ENCODE peak calls at places on chromosomes 5 and 9, in eight cellular contexts. One of them, this sample, is unnamed.

GRCh38 chr9:108056083-108056804 is 566.7 kb upstream of the KLF4 start:
- DNase-seq in fibroblast of the aortic adventitia: peak
- DNase-seq in cardiac fibroblast: peak
- DNase-seq in NT2/D1: no peak
- DNase-seq in progenitor cell of endocrine pancreas: no peak
- DNase-seq in posterior cingulate gyrus: no peak
- DNase-seq in suprapubic skin: no peak
- DNase-seq in stimulated activated CD4-positive, alpha-beta T cell treated with anti-CD3 and anti-CD28 coated beads, Interleukin-1b, Interleukin-23, amount 100 ng/mL, for 4 hours: no peak
- DNase-seq in this sample: no peak

GRCh38 chr9:31103836-31104235 is 1280.6 kb upstream of the ACO1 start:
- DNase-seq in fibroblast of the aortic adventitia: no peak
- DNase-seq in cardiac fibroblast: no peak
- DNase-seq in NT2/D1: no peak
- DNase-seq in progenitor cell of endocrine pancreas: no peak
- DNase-seq in posterior cingulate gyrus: no peak
- DNase-seq in suprapubic skin: no peak
- DNase-seq in stimulated activated CD4-positive, alpha-beta T cell treated with anti-CD3 and anti-CD28 coated beads, Interleukin-1b, Interleukin-23, amount 100 ng/mL, for 4 hours: no peak
- DNase-seq in this sample: no peak

GRCh38 chr5:110338336-110339083 is 388.0 kb downstream of the TMEM232 start:
- DNase-seq in fibroblast of the aortic adventitia: no peak
- DNase-seq in cardiac fibroblast: no peak
- DNase-seq in NT2/D1: no peak
- DNase-seq in progenitor cell of endocrine pancreas: no peak
- DNase-seq in posterior cingulate gyrus: no peak
- DNase-seq in suprapubic skin: no peak
- DNase-seq in stimulated activated CD4-positive, alpha-beta T cell treated with anti-CD3 and anti-CD28 coated beads, Interleukin-1b, Interleukin-23, amount 100 ng/mL, for 4 hours: no peak
- DNase-seq in this sample: no peak

GRCh38 chr5:151150484-151151262 is 6.9 kb downstream of the ANXA6 start:
- DNase-seq in fibroblast of the aortic adventitia: peak
- DNase-seq in cardiac fibroblast: peak
- DNase-seq in NT2/D1: no peak
- DNase-seq in progenitor cell of endocrine pancreas: no peak
- DNase-seq in posterior cingulate gyrus: no peak
- DNase-seq in suprapubic skin: no peak
- DNase-seq in stimulated activated CD4-positive, alpha-beta T cell treated with anti-CD3 and anti-CD28 coated beads, Interleukin-1b, Interleukin-23, amount 100 ng/mL, for 4 hours: no peak
- DNase-seq in this sample: peak

GRCh38 chr5:15320896-15321295 is 179.1 kb upstream of the FBXL7 start:
- DNase-seq in fibroblast of the aortic adventitia: no peak
- DNase-seq in cardiac fibroblast: no peak
- DNase-seq in NT2/D1: no peak
- DNase-seq in progenitor cell of endocrine pancreas: no peak
- DNase-seq in posterior cingulate gyrus: peak
- DNase-seq in suprapubic skin: no peak
- DNase-seq in stimulated activated CD4-positive, alpha-beta T cell treated with anti-CD3 and anti-CD28 coated beads, Interleukin-1b, Interleukin-23, amount 100 ng/mL, for 4 hours: no peak
- DNase-seq in this sample: no peak

GRCh38 chr9:121299467-121300282 is 31.7 kb downstream of the GSN start:
- DNase-seq in fibroblast of the aortic adventitia: peak
- DNase-seq in cardiac fibroblast: peak
- DNase-seq in NT2/D1: no peak
- DNase-seq in progenitor cell of endocrine pancreas: no peak
- DNase-seq in posterior cingulate gyrus: no peak
- DNase-seq in suprapubic skin: peak
- DNase-seq in stimulated activated CD4-positive, alpha-beta T cell treated with anti-CD3 and anti-CD28 coated beads, Interleukin-1b, Interleukin-23, amount 100 ng/mL, for 4 hours: no peak
- DNase-seq in this sample: peak

GRCh38 chr9:114385412-114386181 is 2.2 kb downstream of the AKNA start:
- DNase-seq in fibroblast of the aortic adventitia: peak
- DNase-seq in cardiac fibroblast: peak
- DNase-seq in NT2/D1: no peak
- DNase-seq in progenitor cell of endocrine pancreas: no peak
- DNase-seq in posterior cingulate gyrus: peak
- DNase-seq in suprapubic skin: peak
- DNase-seq in stimulated activated CD4-positive, alpha-beta T cell treated with anti-CD3 and anti-CD28 coated beads, Interleukin-1b, Interleukin-23, amount 100 ng/mL, for 4 hours: peak
- DNase-seq in this sample: no peak

GRCh38 chr5:10719965-10720364 is 41.1 kb downstream of the DAP start:
- DNase-seq in fibroblast of the aortic adventitia: peak
- DNase-seq in cardiac fibroblast: peak
- DNase-seq in NT2/D1: no peak
- DNase-seq in progenitor cell of endocrine pancreas: no peak
- DNase-seq in posterior cingulate gyrus: no peak
- DNase-seq in suprapubic skin: no peak
- DNase-seq in stimulated activated CD4-positive, alpha-beta T cell treated with anti-CD3 and anti-CD28 coated beads, Interleukin-1b, Interleukin-23, amount 100 ng/mL, for 4 hours: no peak
- DNase-seq in this sample: no peak

GRCh38 chr9:69951411-69951810 is 92.2 kb upstream of the MAMDC2 start:
- DNase-seq in fibroblast of the aortic adventitia: peak
- DNase-seq in cardiac fibroblast: peak
- DNase-seq in NT2/D1: no peak
- DNase-seq in progenitor cell of endocrine pancreas: no peak
- DNase-seq in posterior cingulate gyrus: no peak
- DNase-seq in suprapubic skin: no peak
- DNase-seq in stimulated activated CD4-positive, alpha-beta T cell treated with anti-CD3 and anti-CD28 coated beads, Interleukin-1b, Interleukin-23, amount 100 ng/mL, for 4 hours: no peak
- DNase-seq in this sample: no peak

GRCh38 chr5:13354611-13355010 is 589.9 kb downstream of the DNAH5 start:
- DNase-seq in fibroblast of the aortic adventitia: peak
- DNase-seq in cardiac fibroblast: peak
- DNase-seq in NT2/D1: no peak
- DNase-seq in progenitor cell of endocrine pancreas: no peak
- DNase-seq in posterior cingulate gyrus: no peak
- DNase-seq in suprapubic skin: no peak
- DNase-seq in stimulated activated CD4-positive, alpha-beta T cell treated with anti-CD3 and anti-CD28 coated beads, Interleukin-1b, Interleukin-23, amount 100 ng/mL, for 4 hours: no peak
- DNase-seq in this sample: no peak

GRCh38 chr5:168295574-168296201 is 4.2 kb downstream of the WWC1 start:
- DNase-seq in fibroblast of the aortic adventitia: peak
- DNase-seq in cardiac fibroblast: peak
- DNase-seq in NT2/D1: peak
- DNase-seq in progenitor cell of endocrine pancreas: peak
- DNase-seq in posterior cingulate gyrus: no peak
- DNase-seq in suprapubic skin: no peak
- DNase-seq in stimulated activated CD4-positive, alpha-beta T cell treated with anti-CD3 and anti-CD28 coated beads, Interleukin-1b, Interleukin-23, amount 100 ng/mL, for 4 hours: no peak
- DNase-seq in this sample: no peak

GRCh38 chr5:4520557-4520956 is 619.6 kb upstream of the ADAMTS16 start:
- DNase-seq in fibroblast of the aortic adventitia: peak
- DNase-seq in cardiac fibroblast: no peak
- DNase-seq in NT2/D1: no peak
- DNase-seq in progenitor cell of endocrine pancreas: no peak
- DNase-seq in posterior cingulate gyrus: no peak
- DNase-seq in suprapubic skin: no peak
- DNase-seq in stimulated activated CD4-positive, alpha-beta T cell treated with anti-CD3 and anti-CD28 coated beads, Interleukin-1b, Interleukin-23, amount 100 ng/mL, for 4 hours: no peak
- DNase-seq in this sample: no peak

GRCh38 chr9:3962467-3962866 is 337.4 kb downstream of the GLIS3 start:
- DNase-seq in fibroblast of the aortic adventitia: peak
- DNase-seq in cardiac fibroblast: peak
- DNase-seq in NT2/D1: no peak
- DNase-seq in progenitor cell of endocrine pancreas: no peak
- DNase-seq in posterior cingulate gyrus: no peak
- DNase-seq in suprapubic skin: no peak
- DNase-seq in stimulated activated CD4-positive, alpha-beta T cell treated with anti-CD3 and anti-CD28 coated beads, Interleukin-1b, Interleukin-23, amount 100 ng/mL, for 4 hours: no peak
- DNase-seq in this sample: no peak

GRCh38 chr5:110916373-110917049 is 155.0 kb upstream of the TSLP start:
- DNase-seq in fibroblast of the aortic adventitia: peak
- DNase-seq in cardiac fibroblast: peak
- DNase-seq in NT2/D1: peak
- DNase-seq in progenitor cell of endocrine pancreas: no peak
- DNase-seq in posterior cingulate gyrus: no peak
- DNase-seq in suprapubic skin: no peak
- DNase-seq in stimulated activated CD4-positive, alpha-beta T cell treated with anti-CD3 and anti-CD28 coated beads, Interleukin-1b, Interleukin-23, amount 100 ng/mL, for 4 hours: no peak
- DNase-seq in this sample: no peak

GRCh38 chr9:36791204-36791948 is 218.7 kb downstream of the MELK start:
- DNase-seq in fibroblast of the aortic adventitia: no peak
- DNase-seq in cardiac fibroblast: no peak
- DNase-seq in NT2/D1: no peak
- DNase-seq in progenitor cell of endocrine pancreas: no peak
- DNase-seq in posterior cingulate gyrus: no peak
- DNase-seq in suprapubic skin: no peak
- DNase-seq in stimulated activated CD4-positive, alpha-beta T cell treated with anti-CD3 and anti-CD28 coated beads, Interleukin-1b, Interleukin-23, amount 100 ng/mL, for 4 hours: no peak
- DNase-seq in this sample: no peak

GRCh38 chr5:178672635-178673034 is 45.8 kb upstream of the CLK4 start:
- DNase-seq in fibroblast of the aortic adventitia: no peak
- DNase-seq in cardiac fibroblast: no peak
- DNase-seq in NT2/D1: no peak
- DNase-seq in progenitor cell of endocrine pancreas: no peak
- DNase-seq in posterior cingulate gyrus: no peak
- DNase-seq in suprapubic skin: no peak
- DNase-seq in stimulated activated CD4-positive, alpha-beta T cell treated with anti-CD3 and anti-CD28 coated beads, Interleukin-1b, Interleukin-23, amount 100 ng/mL, for 4 hours: no peak
- DNase-seq in this sample: no peak

GRCh38 chr5:99058466-99058865 is 129.7 kb upstream of the CHD1 start:
- DNase-seq in fibroblast of the aortic adventitia: no peak
- DNase-seq in cardiac fibroblast: peak
- DNase-seq in NT2/D1: no peak
- DNase-seq in progenitor cell of endocrine pancreas: no peak
- DNase-seq in posterior cingulate gyrus: no peak
- DNase-seq in suprapubic skin: no peak
- DNase-seq in stimulated activated CD4-positive, alpha-beta T cell treated with anti-CD3 and anti-CD28 coated beads, Interleukin-1b, Interleukin-23, amount 100 ng/mL, for 4 hours: no peak
- DNase-seq in this sample: no peak